ENCODE peak calls at places on chromosomes 11 and 22, in four cellular contexts. Y is GM12878, E is IMR-90, L is endothelial cell of umbilical vein. N is an unnamed sample.

GRCh38 chr11:44607324-44607962 is 42.0 kb downstream of the CD82 start:
- DNase-seq in Y (no peak), E (peak; percentile 52), L (no peak), N (peak; percentile 31)

GRCh38 chr11:460331-461199 is 10.5 kb downstream of the PTDSS2 start:
- DNase-seq in Y (no peak), E (no peak), L (no peak), N (peak; percentile 70)

GRCh38 chr11:70757241-70757640 is 358.9 kb downstream of the CTTN start:
- DNase-seq in Y (no peak), E (no peak), L (no peak), N (no peak)

GRCh38 chr22:44814266-44815098 is 62.1 kb downstream of the ARHGAP8 start:
- DNase-seq in Y (no peak), E (no peak), L (no peak), N (no peak)

GRCh38 chr11:73350908-73351636 is 25.1 kb upstream of the RELT start:
- DNase-seq in Y (no peak), E (peak; percentile 84), L (peak; percentile 73), N (peak; percentile 87)

GRCh38 chr22:18023509-18024275 is 669 bp downstream of the MICAL3 start:
- DNase-seq in Y (no peak), E (peak; percentile 85), L (peak; percentile 69), N (peak; percentile 42)

GRCh38 chr11:123560001-123560400 is 94.4 kb downstream of the SCN3B start:
- DNase-seq in Y (no peak), E (peak; percentile 88), L (no peak), N (no peak)

GRCh38 chr11:12066799-12067508 is 43.4 kb upstream of the MICAL2 start:
- DNase-seq in Y (no peak), E (peak; percentile 56), L (no peak), N (no peak)

GRCh38 chr22:44486538-44486937 is 11.5 kb downstream of the RTL6 start:
- DNase-seq in Y (no peak), E (peak; percentile 27), L (no peak), N (no peak)

GRCh38 chr11:78039919-78040671 is 17.0 kb upstream of the KCTD14 start:
- DNase-seq in Y (no peak), E (peak; percentile 85), L (peak; percentile 80), N (peak; percentile 52)
- TF ChIP-seq FOS in Y (no peak), E (peak; percentile 59), L (peak; percentile 31), N (no peak)

DNA sequence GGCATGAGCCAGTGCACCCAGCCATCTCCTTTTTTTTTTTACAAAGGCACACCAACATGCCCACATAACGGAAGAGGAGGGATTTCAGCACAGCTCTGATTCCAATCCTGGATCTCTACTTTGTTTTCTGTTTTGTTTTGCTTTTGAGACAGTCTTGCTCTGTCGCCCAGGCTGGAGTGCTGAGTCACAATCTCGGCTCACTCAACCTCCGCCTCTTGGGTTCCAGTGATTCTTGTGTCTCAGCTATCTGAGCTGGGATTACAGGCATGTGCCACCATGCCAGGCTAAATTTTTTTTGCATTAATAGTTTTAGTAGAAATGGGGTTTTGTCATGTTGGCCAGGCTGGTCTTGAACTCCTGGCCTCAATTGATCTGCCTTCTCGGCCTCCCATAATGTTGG is 28.1 kb downstream of the VSTM5 start:
- DNase-seq in Y (no peak), E (no peak), L (no peak), N (no peak)
- TF ChIP-seq FOS in Y (no peak), E (no peak), L (no peak), N (no peak)

GRCh38 chr11:2585566-2586090 is 114.2 kb downstream of the KCNQ1OT1 start:
- DNase-seq in Y (no peak), E (no peak), L (no peak), N (no peak)
- TF ChIP-seq FOS in Y (no peak), E (no peak), L (no peak), N (no peak)

GRCh38 chr22:32909561-32910348 is 108.2 kb downstream of the TIMP3 start:
- DNase-seq in Y (no peak), E (no peak), L (no peak), N (no peak)

GRCh38 chr22:32916025-32916424 is 114.5 kb downstream of the TIMP3 start:
- DNase-seq in Y (no peak), E (no peak), L (no peak), N (no peak)

GRCh38 chr22:32910358-32910757 is 108.9 kb downstream of the TIMP3 start:
- DNase-seq in Y (no peak), E (no peak), L (no peak), N (no peak)

DNA sequence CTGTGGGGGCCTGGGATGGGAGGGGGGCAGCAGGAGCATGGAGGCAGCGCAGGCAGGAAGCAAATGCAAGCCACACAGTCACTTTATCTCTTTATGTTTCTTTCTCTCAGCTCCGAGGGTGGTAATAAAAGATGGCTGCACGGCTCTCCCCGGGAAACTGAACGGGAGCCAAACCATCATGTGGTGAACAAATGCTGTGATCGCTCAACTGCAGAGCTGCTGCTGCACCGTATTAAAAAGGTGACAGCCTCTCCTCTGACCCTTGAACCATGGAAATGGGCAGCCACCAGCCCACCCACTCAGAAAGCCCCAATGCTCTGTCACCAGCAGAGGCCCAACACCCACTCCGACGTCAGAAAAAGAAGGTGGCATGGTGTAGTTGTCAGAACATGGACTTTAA is 110.0 kb downstream of the TIMP3 start:
- DNase-seq in Y (no peak), E (no peak), L (no peak), N (no peak)
- TF ChIP-seq FOS in Y (no peak), E (no peak), L (no peak), N (no peak)

N was measured in K562.